ENCODE peak calls at places on chromosomes 6 and 20, in five cellular contexts. O, S, E, Q and N are unnamed samples.

GRCh38 chr6:116763048-116763447 is 2.5 kb downstream of the FAM162B start:
- DNase-seq in O (no peak), S (no peak), E (no peak), Q (no peak), N (no peak)

GRCh38 chr6:159988983-159989454 is 20.1 kb downstream of the IGF2R start:
- DNase-seq in O (peak), S (no peak), E (peak), Q (no peak), N (peak)

GRCh38 chr6:85169189-85169588 is 280.7 kb upstream of the NT5E start:
- DNase-seq in O (no peak), S (no peak), E (no peak), Q (no peak), N (peak)

GRCh38 chr6:34157236-34157830 is 11.4 kb upstream of the GRM4 start:
- DNase-seq in O (no peak), S (no peak), E (no peak), Q (no peak), N (no peak)

GRCh38 chr20:61120595-61121515 is 131.2 kb upstream of the CDH4 start:
- DNase-seq in O (peak), S (peak), E (peak), Q (peak), N (peak)

GRCh38 chr6:156658186-156658585 is 119.0 kb upstream of the ARID1B start:
- DNase-seq in O (peak), S (peak), E (peak), Q (no peak), N (no peak)

GRCh38 chr6:107641500-107641931 is 151.6 kb downstream of the SOBP start:
- DNase-seq in O (no peak), S (no peak), E (no peak), Q (peak), N (no peak)

GRCh38 chr20:2816583-2817340 is 598 bp downstream of the TMEM239 start:
- DNase-seq in O (no peak), S (peak), E (peak), Q (no peak), N (no peak)

GRCh38 chr6:26299286-26300042 is 65.5 kb upstream of the BTN3A2 start:
- DNase-seq in O (peak), S (no peak), E (peak), Q (no peak), N (no peak)

GRCh38 chr6:135088818-135089809 is 34.5 kb upstream of the HBS1L start:
- DNase-seq in O (peak), S (peak), E (peak), Q (no peak), N (peak)